ENCODE peak calls at places on chromosomes 11 and 22, in five cellular contexts. S is lung; C is heart left ventricle; L is adipocyte; O is naive thymus-derived CD4-positive, alpha-beta T cell. B is an unnamed sample. For H3K4me1, the result is how much of the 10 kb centered on the place peaks cover.

GRCh38 chr11:38598413-38598812 is 2000.4 kb upstream of the RAG2 start:
- DNase-seq in S (no peak), L (peak), O (no peak), C (no peak), B (no peak)

GRCh38 chr22:30275625-30276024 is 9.0 kb upstream of the OSM start:
- DNase-seq in S (no peak), L (no peak), C (no peak), O (peak), B (no peak)

GRCh38 chr22:31870890-31871289 is 73.4 kb upstream of the YWHAH start:
- DNase-seq in C (no peak), S (no peak), L (peak), O (no peak), B (no peak)

GRCh38 chr11:102882389-102883024 is 7.7 kb upstream of the MMP12 start:
- DNase-seq in C (no peak), O (no peak), S (no peak), L (peak), B (peak)

GRCh38 chr11:63713776-63714175 is 32.5 kb downstream of the RTN3 start:
- DNase-seq in S (no peak), O (no peak), C (no peak), L (no peak), B (no peak)

GRCh38 chr11:22875869-22876473 is 15.7 kb upstream of the CCDC179 start:
- DNase-seq in S (peak), C (peak), O (peak), L (peak), B (peak)

GRCh38 chr11:118628031-118628430 is 20.6 kb downstream of the PHLDB1 start:
- DNase-seq in S (no peak), O (no peak), C (no peak), L (no peak), B (no peak)

GRCh38 chr22:30036656-30037055 is 43.6 kb upstream of the HORMAD2 start:
- DNase-seq in L (no peak), S (no peak), C (no peak), O (no peak), B (no peak)

GRCh38 chr11:102513869-102514268 is 16.7 kb downstream of the MMP7 start:
- DNase-seq in O (no peak), S (peak), C (no peak), L (peak), B (no peak)

GRCh38 chr11:75403037-75403436 is 3.7 kb downstream of the RPS3 start:
- DNase-seq in O (no peak), C (no peak), L (no peak), S (no peak), B (no peak)

GRCh38 chr11:72681226-72682153 is 7.3 kb upstream of the PDE2A start:
- DNase-seq in C (no peak), O (no peak), L (no peak), S (no peak), B (no peak)

GRCh38 chr11:46009647-46010046 is 87.2 kb downstream of the LARGE2 start:
- DNase-seq in L (no peak), S (no peak), C (no peak), O (no peak), B (no peak)

GRCh38 chr11:114115406-114116054 is 56.0 kb downstream of the ZBTB16 start:
- DNase-seq in S (no peak), O (no peak), C (no peak), L (no peak), B (no peak)

GRCh38 chr22:24593810-24594568 is 1.1 kb upstream of the LRRC75B start:
- DNase-seq in C (no peak), L (no peak), O (no peak), S (no peak), B (peak)

GRCh38 chr11:119907122-119907933 is 178.3 kb upstream of the NECTIN1 start:
- DNase-seq in L (no peak), S (peak), O (no peak), C (no peak), B (no peak)

GRCh38 chr11:60788401-60789110 is 3.4 kb downstream of the MS4A10 start:
- DNase-seq in C (no peak), L (no peak), O (no peak), S (no peak), B (peak)

GRCh38 chr11:126391286-126391954 is 35.9 kb downstream of the ST3GAL4 start:
- DNase-seq in S (no peak), O (no peak), L (no peak), C (no peak), B (no peak)

GRCh38 chr22:29073618-29074275 is 912 bp downstream of the KREMEN1 start:
- DNase-seq in O (no peak), L (no peak), S (peak), C (peak), B (no peak)

GRCh38 chr22:38201718-38202436 is at the start of gene MAFF:
- DNase-seq in C (peak), S (peak), L (peak), O (peak), B (peak)

GRCh38 chr22:38685761-38686160 is 4.0 kb downstream of the TOMM22 start:
- DNase-seq in L (no peak), C (no peak), O (no peak), S (no peak), B (no peak)

GRCh38 chr22:20952544-20953341 is 14.3 kb upstream of the AIFM3 start:
- DNase-seq in S (no peak), L (no peak), C (no peak), O (no peak), B (no peak)
- H3K4me1 ChIP-seq in S (under half), L (under half), C (under half), O (under half), B (under half)

GRCh38 chr22:19118601-19118880 is 3.7 kb downstream of the DGCR2 start:
- DNase-seq in S (no peak), L (no peak), C (no peak), O (no peak), B (no peak)

GRCh38 chr22:19120829-19121630 is 1.2 kb downstream of the DGCR2 start:
- DNase-seq in S (peak), O (no peak), C (peak), L (peak), B (no peak)

GRCh38 chr22:19121631-19122142 is 525 bp downstream of the DGCR2 start:
- DNase-seq in S (peak), O (peak), L (peak), C (peak), B (peak)

GRCh38 chr22:19122143-19122751 is at the start of gene DGCR2:
- DNase-seq in C (peak), S (peak), L (peak), O (peak), B (peak)

GRCh38 chr22:19119949-19120348 is 2.3 kb downstream of the DGCR2 start:
- DNase-seq in L (no peak), S (no peak), C (peak), O (no peak), B (no peak)
- H3K4me1 ChIP-seq in L (under half), S (under half), C (half or more), O (half or more), B (half or more)

DNA sequence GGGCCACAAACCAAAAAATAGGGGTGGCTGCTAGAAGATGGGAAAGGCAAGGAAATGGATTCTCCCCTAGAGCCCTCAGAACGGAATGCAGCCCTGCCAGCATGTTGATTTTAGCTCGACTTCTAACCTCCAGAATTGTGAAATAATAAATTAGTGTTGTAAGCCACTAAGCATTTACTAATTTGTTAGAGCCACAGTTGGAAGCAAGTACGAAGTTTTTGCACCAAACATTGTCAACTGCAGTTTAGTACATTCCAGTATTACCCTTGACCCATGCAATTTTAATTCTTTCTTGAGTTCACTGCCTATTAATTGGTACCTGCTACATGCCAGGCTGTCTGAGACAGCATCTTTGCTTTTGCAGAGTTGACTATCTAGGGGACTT is 32.2 kb downstream of the PARVA start:
- DNase-seq in L (peak), S (no peak), C (no peak), O (no peak), B (no peak)
- H3K4me1 ChIP-seq in L (half or more), S (under half), C (under half), O (under half), B (under half)

DNA sequence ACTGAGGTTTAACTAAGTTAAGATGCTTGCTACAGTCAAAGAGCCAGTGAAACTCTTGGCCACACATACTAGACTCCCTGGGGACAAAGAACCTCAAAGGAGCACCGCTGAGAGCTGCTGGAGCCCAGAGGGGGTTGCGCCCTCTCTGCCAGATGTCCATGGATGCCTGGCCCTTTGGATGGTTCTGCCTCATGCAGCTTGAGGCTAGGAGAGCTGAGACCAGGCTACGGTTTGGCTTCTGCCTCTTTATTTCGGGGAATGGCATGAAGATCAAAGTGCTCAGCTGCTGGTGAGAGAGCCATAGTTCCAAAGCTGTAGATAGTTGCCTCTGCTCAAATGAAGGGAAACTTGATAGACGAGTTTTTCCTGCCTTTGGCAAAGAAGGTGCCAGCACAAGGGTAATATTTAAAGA is 43.0 kb downstream of the RASSF10 start:
- DNase-seq in L (no peak), S (no peak), C (no peak), O (no peak), B (no peak)
- H3K4me1 ChIP-seq in L (under half), S (under half), C (under half), O (under half), B (under half)

GRCh38 chr22:23180893-23181762 is 819 bp downstream of the BCR start:
- DNase-seq in L (no peak), O (peak), C (no peak), S (no peak), B (no peak)
- H3K4me1 ChIP-seq in L (under half), O (under half), C (under half), S (under half), B (half or more)

DNA sequence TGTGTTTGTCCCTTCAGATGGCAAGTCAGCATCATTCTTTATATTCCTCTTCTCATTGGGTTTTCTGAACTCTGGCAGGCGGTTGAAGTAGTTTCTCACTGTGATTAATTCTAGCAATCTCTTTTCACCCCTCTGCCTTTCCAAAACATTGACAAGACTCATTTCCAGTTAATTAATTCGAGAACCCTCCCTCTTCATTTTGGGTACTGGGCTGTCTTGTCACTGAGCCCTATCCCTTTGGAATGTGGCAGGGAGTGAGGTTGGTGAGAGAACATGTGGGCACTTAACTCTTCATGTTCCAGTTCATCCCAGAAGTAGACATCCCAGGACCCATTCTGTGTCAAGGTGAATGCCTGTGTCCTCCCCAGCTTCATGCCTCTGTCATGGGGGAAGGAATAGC is 133.0 kb downstream of the WNT7B start:
- DNase-seq in L (no peak), S (no peak), O (no peak), C (no peak), B (no peak)
- H3K4me1 ChIP-seq in L (under half), S (under half), O (under half), C (under half), B (under half)

B was measured in Karpas-422.